ENCODE peak calls at places on chromosomes 6 and 20, in four cellular contexts. B is adrenal gland, T is body of pancreas, K is HCT116. Q is an unnamed sample.

GRCh38 chr6:137866200-137866913 is 702 bp upstream of the TNFAIP3 start:
- DNase-seq in B (peak), T (no peak), K (no peak), Q (peak)

GRCh38 chr6:105291525-105291924 is 111.4 kb downstream of the PREP start:
- DNase-seq in K (no peak), T (no peak), B (no peak), Q (no peak)

GRCh38 chr20:56574531-56575142 is 41.6 kb downstream of the FAM209B start:
- DNase-seq in B (peak), K (no peak), T (no peak), Q (no peak)

GRCh38 chr20:10255846-10256245 is 37.2 kb downstream of the SNAP25 start:
- DNase-seq in T (no peak), B (no peak), K (no peak), Q (no peak)

GRCh38 chr6:66103954-66104353 is 396.9 kb upstream of the EYS start:
- DNase-seq in T (no peak), B (no peak), K (no peak), Q (no peak)

GRCh38 chr20:2246081-2246491 is 49.7 kb upstream of the TGM3 start:
- DNase-seq in T (no peak), B (no peak), K (no peak), Q (no peak)

GRCh38 chr6:111555041-111555440 is 50.6 kb downstream of the TRAF3IP2 start:
- DNase-seq in B (no peak), K (no peak), T (no peak), Q (no peak)

GRCh38 chr20:47231382-47232042 is 125.0 kb downstream of the ZMYND8 start:
- DNase-seq in T (no peak), K (no peak), B (no peak), Q (no peak)

GRCh38 chr6:7671076-7671475 is 54.8 kb upstream of the BMP6 start:
- DNase-seq in T (no peak), B (no peak), K (no peak), Q (no peak)

GRCh38 chr20:3420211-3420707 is 12.8 kb upstream of the DNAAF9 start:
- DNase-seq in T (peak), B (peak), K (no peak), Q (no peak)

GRCh38 chr6:26457407-26457795 is 354 bp upstream of the BTN2A1 start:
- DNase-seq in B (peak), T (peak), K (no peak), Q (peak)

GRCh38 chr6:113630738-113631535 is 226.2 kb upstream of the MARCKS start:
- DNase-seq in B (peak), T (peak), K (no peak), Q (no peak)

GRCh38 chr6:42426191-42426590 is 25.5 kb downstream of the TRERF1 start:
- DNase-seq in T (no peak), B (no peak), K (no peak), Q (no peak)

GRCh38 chr6:47168176-47168575 is 126.0 kb upstream of the ADGRF1 start:
- DNase-seq in K (peak), T (peak), B (peak), Q (peak)

GRCh38 chr6:147167576-147168461 is 36.4 kb upstream of the STXBP5 start:
- DNase-seq in T (no peak), B (no peak), K (no peak), Q (no peak)

GRCh38 chr6:25449774-25450173 is 170.6 kb downstream of the CARMIL1 start:
- DNase-seq in B (no peak), K (no peak), T (no peak), Q (peak)

GRCh38 chr6:25450469-25451198 is 171.5 kb downstream of the CARMIL1 start:
- DNase-seq in T (no peak), B (no peak), K (no peak), Q (no peak)

GRCh38 chr6:25454141-25454540 is 175.0 kb downstream of the CARMIL1 start:
- DNase-seq in K (no peak), B (no peak), T (no peak), Q (no peak)

GRCh38 chr6:25448965-25449538 is 169.9 kb downstream of the CARMIL1 start:
- DNase-seq in K (no peak), B (no peak), T (no peak), Q (no peak)

GRCh38 chr6:25452027-25452426 is 172.9 kb downstream of the CARMIL1 start:
- DNase-seq in K (no peak), B (no peak), T (no peak), Q (no peak)
- H3K4me3 ChIP-seq in K (no peak), B (no peak), T (no peak), Q (no peak)

DNA sequence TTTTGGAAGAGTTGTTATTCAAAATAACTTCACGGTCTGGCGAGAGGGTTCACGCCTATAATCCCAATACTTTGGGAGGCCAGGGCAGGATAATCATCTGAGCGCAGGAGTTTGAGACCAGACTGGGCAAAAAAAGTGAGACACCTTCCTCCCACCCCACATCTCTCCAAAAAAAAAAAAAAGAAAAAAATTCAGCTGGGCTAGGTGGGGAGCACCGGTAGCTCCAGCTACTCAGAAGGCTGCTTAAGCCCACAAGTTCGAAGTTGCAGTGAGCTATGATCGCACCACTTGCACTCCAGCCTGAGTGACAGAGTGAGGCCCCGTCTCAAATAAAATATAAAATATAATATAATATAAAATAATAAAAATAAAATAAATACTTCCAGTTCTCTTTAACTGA is 10.4 kb downstream of the OR2B2 start:
- DNase-seq in T (no peak), B (no peak), K (peak), Q (no peak)
- H3K4me3 ChIP-seq in T (no peak), B (no peak), K (no peak), Q (peak)

GRCh38 chr6:170433163-170434095 is 119.7 kb downstream of the PSMB1 start:
- DNase-seq in K (no peak), T (no peak), B (no peak), Q (peak)
- H3K4me3 ChIP-seq in K (no peak), T (no peak), B (no peak), Q (no peak)

GRCh38 chr20:46058656-46059281 is 29.8 kb downstream of the SLC12A5 start:
- DNase-seq in B (no peak), K (no peak), T (peak), Q (no peak)
- H3K4me3 ChIP-seq in B (no peak), K (no peak), T (no peak), Q (no peak)

GRCh38 chr6:3194535-3195376 is 32.7 kb downstream of the TUBB2B start:
- DNase-seq in T (no peak), K (no peak), B (peak), Q (peak)

GRCh38 chr6:3196770-3197169 is 30.7 kb downstream of the TUBB2B start:
- DNase-seq in K (no peak), T (no peak), B (no peak), Q (no peak)

GRCh38 chr6:3195695-3196497 is 31.6 kb downstream of the TUBB2B start:
- DNase-seq in B (no peak), K (peak), T (no peak), Q (peak)

GRCh38 chr6:3193102-3193837 is 34.2 kb downstream of the TUBB2B start:
- DNase-seq in K (no peak), T (no peak), B (no peak), Q (no peak)

GRCh38 chr6:3195377-3195694 is 32.1 kb downstream of the TUBB2B start:
- DNase-seq in K (no peak), B (no peak), T (no peak), Q (no peak)
- H3K4me3 ChIP-seq in K (no peak), B (no peak), T (no peak), Q (peak)

DNA sequence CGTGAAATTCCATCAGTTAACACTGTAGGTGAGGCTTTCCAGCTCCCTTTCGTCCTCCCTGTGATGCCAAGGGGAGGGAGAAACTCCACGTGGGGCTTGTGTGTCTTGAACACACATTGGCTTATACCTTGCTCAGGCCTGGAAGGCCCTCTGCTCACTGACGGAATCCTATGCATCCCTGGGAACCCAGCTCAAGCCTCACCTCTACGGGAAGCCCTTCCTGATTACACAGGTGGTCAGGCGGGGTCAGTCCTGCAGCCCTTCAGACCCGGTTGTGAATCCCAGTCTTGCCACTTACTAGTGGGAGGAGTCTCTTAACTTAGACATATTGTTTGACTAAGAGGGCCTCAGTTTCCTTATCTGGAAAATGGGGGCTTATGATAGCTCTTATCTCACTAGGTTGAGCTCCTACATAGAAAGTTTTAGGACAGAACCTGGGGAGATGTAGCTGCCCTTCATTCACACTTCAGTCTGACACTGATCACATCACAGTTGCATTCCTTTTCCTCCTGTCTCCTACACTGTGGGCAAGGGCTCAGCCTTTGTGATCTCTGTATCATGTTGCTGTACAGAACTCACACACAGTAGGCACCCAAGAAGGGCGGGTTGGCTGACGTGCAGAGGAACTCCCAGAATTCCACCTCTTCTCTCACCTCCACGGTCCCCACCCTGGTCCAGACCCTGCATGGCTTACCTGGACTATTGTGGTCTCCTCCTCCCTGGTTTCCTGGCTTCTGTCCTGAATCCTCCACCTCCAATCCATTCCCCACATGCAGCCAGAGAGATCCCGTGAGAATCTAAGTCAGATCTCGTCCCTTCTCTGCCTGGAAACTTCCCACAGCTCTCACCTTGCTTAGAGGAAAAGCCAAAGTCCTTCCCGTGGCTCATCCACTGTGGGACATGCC is 129.6 kb downstream of the CEBPB start:
- DNase-seq in T (no peak), K (no peak), B (no peak), Q (no peak)
- H3K4me3 ChIP-seq in T (no peak), K (peak), B (no peak), Q (no peak)

GRCh38 chr6:30793521-30794194 is 49.3 kb upstream of the IER3 start:
- DNase-seq in K (no peak), T (no peak), B (no peak), Q (no peak)
- H3K4me3 ChIP-seq in K (no peak), T (no peak), B (no peak), Q (no peak)

DNA sequence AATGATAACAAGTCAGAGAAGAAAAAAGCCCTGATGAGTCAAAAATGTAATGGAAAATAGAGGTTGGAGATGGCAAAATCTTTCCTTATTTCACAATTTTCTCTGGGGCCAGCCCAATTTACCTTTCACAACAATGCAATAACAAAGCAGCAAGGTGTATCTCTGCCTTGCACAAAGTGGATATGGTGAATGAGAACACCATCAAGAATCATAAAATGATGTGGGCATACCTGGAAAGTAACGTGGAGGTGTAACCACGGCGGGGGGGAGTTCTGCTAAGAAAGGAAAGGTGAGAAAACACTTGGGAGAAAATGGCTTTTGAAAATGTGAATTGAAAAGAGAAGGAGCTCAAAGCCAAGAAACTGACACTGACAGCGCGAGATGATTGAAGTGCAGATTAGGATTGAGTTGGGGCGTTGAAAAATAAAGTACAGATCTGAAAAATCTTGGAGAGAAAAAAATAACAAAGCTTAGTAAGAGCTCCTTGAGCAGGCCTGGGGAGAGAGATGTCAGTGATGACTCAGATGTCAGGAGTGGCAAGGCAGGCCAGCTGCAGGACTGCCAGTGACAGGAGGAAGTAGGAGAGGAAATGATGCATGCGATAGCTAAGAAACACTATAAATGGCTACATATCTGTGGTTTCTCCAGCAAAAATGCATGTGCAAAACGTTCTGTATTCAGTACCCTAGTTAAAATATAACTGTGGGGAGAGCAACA is 26.2 kb downstream of the ARHGAP18 start:
- DNase-seq in T (peak), K (peak), B (peak), Q (peak)
- H3K4me3 ChIP-seq in T (no peak), K (peak), B (no peak), Q (no peak)

GRCh38 chr20:58670659-58671058 is 19.6 kb downstream of the STX16 start:
- DNase-seq in B (no peak), K (no peak), T (no peak), Q (no peak)

GRCh38 chr20:58668901-58669286 is 17.8 kb downstream of the STX16 start:
- DNase-seq in T (no peak), B (no peak), K (no peak), Q (no peak)

GRCh38 chr20:58670097-58670496 is 19.0 kb downstream of the STX16 start:
- DNase-seq in B (no peak), T (no peak), K (no peak), Q (no peak)

GRCh38 chr20:58667975-58668374 is 16.9 kb downstream of the STX16 start:
- DNase-seq in T (no peak), K (no peak), B (no peak), Q (no peak)

GRCh38 chr20:58669287-58670006 is 18.4 kb downstream of the STX16 start:
- DNase-seq in B (no peak), K (no peak), T (no peak), Q (no peak)
- H3K4me3 ChIP-seq in B (no peak), K (no peak), T (no peak), Q (no peak)

Q was measured in SJCRH30.